ENCODE peak calls at places on chromosomes 7 and 10, in five cellular contexts. T, E, H, O and C are unnamed samples.

GRCh38 chr7:152894295-152895170 is 135.0 kb downstream of the ACTR3B start:
- DNase-seq in E (no peak), H (no peak), O (peak; percentile 94), T (peak; percentile 97), C (peak; percentile 21)

GRCh38 chr10:97399843-97400545 is 1.1 kb downstream of the RRP12 start:
- DNase-seq in O (peak; percentile 43), E (peak; percentile 85), T (peak; percentile 72), H (no peak), C (peak; percentile 56)

GRCh38 chr10:72092171-72092924 is 4.0 kb upstream of the SPOCK2 start:
- DNase-seq in O (no peak), T (no peak), H (no peak), E (no peak), C (peak; percentile 16)

GRCh38 chr7:33062023-33062781 is at the start of gene NT5C3A:
- DNase-seq in O (peak; percentile 58), T (peak; percentile 85), H (no peak), E (no peak), C (no peak)

GRCh38 chr10:130044067-130045061 is 66.3 kb downstream of the C10orf143 start:
- DNase-seq in H (no peak), O (no peak), T (no peak), E (no peak), C (no peak)

GRCh38 chr10:129842031-129842430 is 122.0 kb downstream of the EBF3 start:
- DNase-seq in O (no peak), T (no peak), H (no peak), E (no peak), C (no peak)

GRCh38 chr10:119299531-119299930 is 92.2 kb downstream of the GRK5 start:
- DNase-seq in T (no peak), H (no peak), O (no peak), E (no peak), C (no peak)

GRCh38 chr10:97034301-97034700 is 151.5 kb downstream of the SLIT1 start:
- DNase-seq in H (no peak), E (no peak), T (no peak), O (no peak), C (no peak)

GRCh38 chr10:125113661-125114388 is 46.5 kb downstream of the CTBP2 start:
- DNase-seq in T (no peak), O (no peak), E (no peak), H (no peak), C (no peak)

GRCh38 chr7:5528071-5528814 is 104.6 kb upstream of the TNRC18 start:
- DNase-seq in H (no peak), T (no peak), E (peak; percentile 36), O (no peak), C (no peak)

GRCh38 chr7:12436896-12437535 is 33.4 kb upstream of the VWDE start:
- DNase-seq in E (peak; percentile 68), H (no peak), T (peak; percentile 28), O (no peak), C (no peak)
- TF ChIP-seq MXI1 in E (no peak), H (no peak), T (no peak), O (no peak), C (no peak)

GRCh38 chr10:1297566-1298301 is 241.5 kb downstream of the WDR37 start:
- DNase-seq in H (no peak), E (no peak), O (no peak), T (peak; percentile 59), C (no peak)
- TF ChIP-seq MXI1 in H (no peak), E (no peak), O (no peak), T (no peak), C (no peak)

DNA sequence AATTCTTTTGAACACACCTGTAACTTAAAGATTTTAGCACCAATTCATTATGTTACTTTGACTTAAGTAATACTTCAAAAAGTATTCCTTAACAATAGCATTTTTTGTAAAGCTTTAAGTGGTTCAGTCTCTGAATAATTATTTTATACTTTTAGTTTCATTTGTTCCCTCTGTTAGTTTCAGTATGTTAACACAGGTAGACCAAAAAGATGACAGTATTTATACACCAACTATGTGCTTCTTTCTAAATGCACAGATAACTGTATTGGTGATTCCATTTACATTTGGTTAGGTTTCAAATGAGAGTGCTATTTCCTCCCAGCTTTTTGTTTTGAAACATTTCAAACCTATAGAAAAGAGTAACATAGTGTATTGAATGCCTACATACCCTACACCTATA is 14.0 kb downstream of the RALA start:
- DNase-seq in T (no peak), O (no peak), E (no peak), H (no peak), C (no peak)
- TF ChIP-seq MXI1 in T (no peak), O (no peak), E (no peak), H (no peak), C (no peak)

GRCh38 chr10:27188259-27188658 is 33.1 kb downstream of the MASTL start:
- DNase-seq in O (no peak), E (no peak), T (no peak), H (no peak), C (no peak)

GRCh38 chr10:27188897-27189296 is 33.7 kb downstream of the MASTL start:
- DNase-seq in T (no peak), H (no peak), O (no peak), E (no peak), C (no peak)

GRCh38 chr10:27197980-27198645 is 42.5 kb downstream of the ACBD5 start:
- DNase-seq in O (no peak), E (peak; percentile 18), T (peak; percentile 5), H (no peak), C (no peak)

GRCh38 chr10:27190508-27190907 is 35.4 kb downstream of the MASTL start:
- DNase-seq in E (no peak), H (no peak), O (no peak), T (no peak), C (no peak)

DNA sequence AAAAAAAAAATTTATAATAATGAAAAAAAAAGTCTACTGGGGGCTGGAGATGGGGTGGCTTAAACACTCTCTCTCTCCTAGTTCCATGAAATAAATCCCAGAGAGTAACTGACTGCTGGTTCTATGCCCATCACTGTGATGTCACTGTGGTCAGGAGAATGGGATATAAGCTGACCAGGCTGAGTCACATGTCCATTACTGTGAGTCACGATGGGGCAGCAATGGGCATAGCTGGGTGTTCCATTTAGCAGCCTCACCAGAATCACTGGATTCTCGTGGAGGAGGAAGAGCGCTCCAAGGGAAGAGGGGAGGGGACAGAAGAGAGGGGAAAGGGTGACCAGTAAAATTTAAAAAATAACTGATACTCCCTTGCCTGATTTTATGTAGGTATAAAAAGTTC is 37.1 kb downstream of the MASTL start:
- DNase-seq in T (peak; percentile 17), H (no peak), O (no peak), E (peak; percentile 95), C (no peak)
- TF ChIP-seq MXI1 in T (no peak), H (no peak), O (no peak), E (no peak), C (no peak)

GRCh38 chr7:30472081-30472770 is 6.4 kb downstream of the NOD1 start:
- DNase-seq in E (no peak), H (no peak), O (no peak), T (no peak), C (no peak)

GRCh38 chr7:30474485-30474884 is 4.1 kb downstream of the NOD1 start:
- DNase-seq in H (no peak), E (no peak), T (no peak), O (no peak), C (no peak)

GRCh38 chr7:30473393-30473775 is 5.2 kb downstream of the NOD1 start:
- DNase-seq in E (no peak), O (no peak), H (no peak), T (no peak), C (no peak)

GRCh38 chr7:30473903-30474302 is 4.7 kb downstream of the NOD1 start:
- DNase-seq in O (no peak), H (no peak), E (no peak), T (no peak), C (no peak)

DNA sequence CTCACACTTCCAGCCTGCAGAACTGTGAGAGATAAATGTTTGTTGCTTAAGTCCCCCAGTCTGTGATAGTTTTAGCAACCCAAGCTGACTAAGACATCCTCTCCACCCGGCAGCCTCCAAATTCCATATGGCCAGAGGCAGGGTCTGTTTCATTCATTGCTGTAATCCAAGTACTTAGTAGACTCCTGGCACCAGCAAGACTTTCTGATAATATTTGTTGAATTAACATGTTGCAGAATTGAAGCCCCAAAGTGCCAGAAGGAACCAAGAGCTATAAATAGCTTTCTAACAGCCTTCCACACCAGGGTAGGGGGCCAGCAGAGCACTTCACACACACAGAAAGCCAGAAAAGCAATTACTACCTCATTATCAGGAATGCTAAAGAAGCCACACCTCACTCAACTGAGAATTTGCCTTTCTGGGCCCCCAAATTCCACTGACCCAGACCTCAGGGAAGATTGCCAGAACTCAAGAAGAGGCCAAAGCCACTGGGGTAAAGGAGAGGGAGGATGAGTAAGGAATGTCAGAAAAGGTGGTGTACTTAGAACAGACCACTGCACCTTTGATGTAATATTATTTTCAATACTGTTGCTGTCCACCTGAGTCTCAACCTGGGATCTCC is 5.7 kb downstream of the NOD1 start:
- DNase-seq in T (no peak), O (no peak), H (no peak), E (peak; percentile 70), C (no peak)
- TF ChIP-seq MXI1 in T (no peak), O (no peak), H (no peak), E (no peak), C (no peak)

DNA sequence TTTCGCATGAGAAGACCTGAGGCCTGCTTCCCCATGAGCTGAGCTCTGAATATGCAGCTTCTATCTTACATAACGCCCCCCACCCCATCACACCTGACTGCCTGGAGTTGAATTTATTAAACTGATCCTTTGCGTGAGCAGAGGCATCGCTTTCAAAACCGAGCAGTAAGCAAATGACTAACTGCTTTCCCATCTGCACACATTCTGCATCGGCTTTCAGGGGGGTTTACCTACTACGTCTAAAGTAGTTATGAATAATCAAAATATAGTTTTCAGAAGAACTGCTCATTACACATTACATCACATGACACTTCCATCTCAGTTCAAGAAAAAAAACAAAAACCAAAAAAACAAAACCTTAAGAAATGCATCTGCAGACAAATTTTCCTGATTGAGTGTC is 54.7 kb upstream of the EGR2 start:
- DNase-seq in H (no peak), E (no peak), O (no peak), T (no peak), C (no peak)
- TF ChIP-seq MXI1 in H (peak; percentile 28), E (no peak), O (no peak), T (no peak), C (no peak)

DNA sequence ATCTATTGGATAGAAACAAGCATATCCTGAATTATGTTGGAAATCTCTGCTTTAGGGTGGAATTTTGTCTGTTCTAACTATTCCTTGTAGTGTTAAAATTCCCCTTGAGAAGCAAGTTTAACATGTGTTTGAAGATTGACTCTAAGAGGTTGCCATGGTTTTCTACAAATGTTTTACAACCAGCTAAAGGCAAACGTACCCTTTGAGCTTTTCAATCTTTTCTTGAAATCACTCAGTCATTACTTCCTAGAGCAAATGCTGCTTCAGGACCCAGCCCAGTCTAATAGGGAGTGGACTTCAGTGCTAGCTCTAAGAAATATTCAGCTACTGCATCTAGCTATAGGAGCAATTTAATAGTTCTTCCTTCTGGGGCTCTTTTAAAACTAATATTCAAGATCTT is 118.8 kb upstream of the IFRD1 start:
- DNase-seq in O (no peak), E (no peak), T (no peak), H (no peak), C (peak; percentile 63)
- TF ChIP-seq MXI1 in O (no peak), E (no peak), T (no peak), H (no peak), C (no peak)

DNA sequence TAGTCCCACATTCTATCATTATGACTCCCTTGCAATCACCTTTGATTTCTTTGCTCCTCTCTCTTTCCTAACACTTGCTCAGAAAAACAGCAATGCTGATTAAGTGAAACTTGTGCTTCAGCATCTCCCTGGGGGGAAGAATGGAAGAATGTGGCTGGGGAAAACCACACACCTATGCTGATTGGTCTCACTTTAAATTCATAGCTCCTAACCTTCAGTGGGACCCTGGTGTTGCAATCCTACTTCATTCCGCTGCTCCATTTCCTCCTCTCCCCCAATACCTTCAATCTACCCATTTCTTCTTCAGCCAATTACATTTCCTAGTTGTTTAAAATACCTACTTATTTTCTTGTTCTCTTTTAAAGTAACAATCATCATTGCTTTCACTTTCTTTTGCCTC is 1166.7 kb upstream of the C7orf33 start:
- DNase-seq in E (no peak), T (no peak), H (no peak), O (no peak), C (no peak)
- TF ChIP-seq MXI1 in E (no peak), T (no peak), H (no peak), O (no peak), C (no peak)